ENCODE peak calls at places on chromosomes 11 and 22, in five cellular contexts. H is fibroblast of villous mesenchyme, S is fibroblast of mammary gland, D is tibial nerve, G is sigmoid colon. F is an unnamed sample.
A peak's percentile ranks its signal among the peaks of the same experiment; 100 is the strongest.

GRCh38 chr11:3231851-3232744 is at the start of gene MRGPRE:
- DNase-seq in H (peak; percentile 5), S (peak; percentile 23), D (no peak), G (peak; percentile 61), F (peak; percentile 5)

GRCh38 chr22:23675502-23676415 is 15.1 kb upstream of the RGL4 start:
- DNase-seq in H (peak; percentile 21), S (no peak), D (no peak), G (peak; percentile 65), F (peak; percentile 16)

GRCh38 chr22:31345331-31346254 is 553 bp downstream of the PATZ1 start:
- DNase-seq in H (peak; percentile 85), S (peak; percentile 81), D (peak; percentile 71), G (peak; percentile 90), F (peak; percentile 88)

GRCh38 chr11:133576351-133576750 is 44.0 kb upstream of the OPCML start:
- DNase-seq in H (no peak), S (no peak), D (no peak), G (no peak), F (no peak)

GRCh38 chr11:111941963-111942362 is 4.8 kb downstream of the DIXDC1 start:
- DNase-seq in H (no peak), S (no peak), D (no peak), G (no peak), F (no peak)

GRCh38 chr11:59918987-59919589 is 19.1 kb upstream of the OOSP1 start:
- DNase-seq in H (peak; percentile 38), S (peak; percentile 23), D (no peak), G (no peak), F (peak; percentile 65)

GRCh38 chr22:20111045-20111688 is 4.7 kb upstream of the RANBP1 start:
- DNase-seq in H (no peak), S (peak; percentile 38), D (no peak), G (no peak), F (peak; percentile 33)

GRCh38 chr11:20026629-20027545 is 133.4 kb downstream of the DBX1 start:
- DNase-seq in H (no peak), S (no peak), D (no peak), G (no peak), F (no peak)

GRCh38 chr11:71442880-71443279 is 5.3 kb downstream of the DHCR7 start:
- DNase-seq in H (no peak), S (no peak), D (no peak), G (peak; percentile 13), F (no peak)

GRCh38 chr11:69943066-69943465 is 123.8 kb upstream of the FGF3 start:
- DNase-seq in H (no peak), S (no peak), D (no peak), G (peak; percentile 40), F (no peak)

GRCh38 chr11:62553839-62554361 is 7.3 kb upstream of the AHNAK start:
- DNase-seq in H (no peak), S (peak; percentile 96), D (no peak), G (no peak), F (peak; percentile 62)

GRCh38 chr11:68414457-68415221 is 45.9 kb upstream of the PPP6R3 start:
- DNase-seq in H (no peak), S (no peak), D (no peak), G (no peak), F (no peak)

GRCh38 chr22:17234144-17234623 is 14.9 kb upstream of the ADA2 start:
- DNase-seq in H (no peak), S (peak; percentile 27), D (no peak), G (no peak), F (peak; percentile 9)

GRCh38 chr11:35855685-35856084 is 88.2 kb upstream of the LDLRAD3 start:
- DNase-seq in H (no peak), S (no peak), D (no peak), G (no peak), F (no peak)

GRCh38 chr22:38174626-38175025 is 7.0 kb downstream of the PLA2G6 start:
- DNase-seq in H (no peak), S (no peak), D (no peak), G (peak; percentile 53), F (no peak)

GRCh38 chr11:125076378-125076945 is 13.4 kb downstream of the SLC37A2 start:
- DNase-seq in H (no peak), S (no peak), D (no peak), G (no peak), F (no peak)

GRCh38 chr22:36953239-36954080 is 40.0 kb downstream of the CSF2RB start:
- DNase-seq in H (no peak), S (no peak), D (no peak), G (no peak), F (no peak)

GRCh38 chr11:12050470-12050891 is 42.1 kb upstream of the DKK3 start:
- DNase-seq in H (no peak), S (no peak), D (no peak), G (no peak), F (peak; percentile 65)

GRCh38 chr11:131674051-131674755 is 303.8 kb downstream of the NTM start:
- DNase-seq in H (peak; percentile 56), S (peak; percentile 73), D (peak; percentile 53), G (peak; percentile 84), F (peak; percentile 91)

GRCh38 chr11:124920870-124921609 is 2.0 kb downstream of the HEPN1 start:
- DNase-seq in H (peak; percentile 76), S (peak; percentile 55), D (peak; percentile 27), G (peak; percentile 81), F (peak; percentile 69)

GRCh38 chr11:130122141-130122575 is 37.4 kb upstream of the ST14 start:
- DNase-seq in H (no peak), S (no peak), D (no peak), G (no peak), F (peak; percentile 47)

DNA sequence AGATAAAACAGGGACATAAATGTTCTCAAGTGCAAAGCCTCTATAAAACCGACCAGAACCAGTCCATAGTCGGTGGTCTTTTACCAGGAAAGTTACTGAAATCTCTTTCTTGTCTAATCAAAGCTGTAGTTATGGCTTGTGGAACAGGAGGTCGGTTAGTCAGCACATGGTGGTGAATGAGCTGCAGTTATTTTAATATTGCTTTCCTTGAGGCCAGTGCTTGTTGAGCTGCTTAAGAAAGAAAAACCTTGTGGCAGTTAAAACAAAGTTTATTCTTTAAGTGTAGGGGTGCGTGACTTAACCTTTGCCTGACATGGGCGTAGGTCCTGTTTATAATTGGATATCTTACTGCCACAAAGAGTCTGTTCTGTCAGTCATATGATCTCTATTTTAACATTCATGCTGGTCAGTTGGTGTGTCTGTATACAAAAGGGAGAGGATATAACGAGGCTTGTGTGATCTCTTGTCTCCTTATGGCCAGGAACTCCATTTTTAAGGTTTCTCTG is 19.7 kb downstream of the CNTF start:
- DNase-seq in H (no peak), S (no peak), D (no peak), G (no peak), F (no peak)
- TF ChIP-seq CTCF in H (no peak), S (no peak), D (no peak), G (no peak), F (no peak)

DNA sequence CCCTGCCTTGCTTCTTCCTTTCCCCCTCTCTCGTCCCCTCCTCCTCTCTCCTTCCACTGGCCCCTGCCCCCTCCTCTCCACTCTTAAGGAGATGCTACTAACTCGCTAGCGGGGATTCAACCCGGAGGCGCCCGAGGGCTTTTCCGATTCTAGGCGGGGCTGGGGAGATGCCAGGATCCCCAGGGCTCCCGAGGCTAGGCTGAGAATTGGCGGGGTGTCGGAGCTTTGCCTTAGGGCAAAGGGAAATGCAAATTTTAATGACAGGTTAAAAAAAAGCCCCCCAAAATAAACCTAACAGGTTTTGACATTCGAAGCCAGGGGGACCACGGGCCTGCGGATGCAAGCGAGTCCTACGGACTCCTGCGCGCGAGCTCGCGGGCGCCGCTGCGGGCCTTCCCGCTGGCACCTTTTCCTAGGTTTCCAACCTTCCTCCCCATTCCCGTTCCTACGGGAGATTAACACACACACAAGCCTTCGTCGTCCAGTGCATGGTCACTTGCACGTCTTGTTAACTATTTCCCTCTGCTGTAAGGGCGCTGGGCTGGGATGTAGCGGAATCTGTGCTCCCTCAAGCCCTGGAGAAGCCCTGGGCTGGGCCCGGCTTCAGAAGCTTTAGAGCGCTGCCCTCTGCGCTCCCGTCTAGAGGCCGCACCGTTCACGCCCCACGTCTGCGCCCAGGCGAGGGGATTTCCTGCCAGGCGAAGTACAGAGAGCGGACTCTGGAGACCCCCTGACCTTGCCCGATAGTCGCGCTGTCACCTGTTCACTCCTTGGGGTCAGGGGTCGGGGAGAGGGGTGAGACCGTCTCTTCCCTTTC is 725 bp upstream of the ALX4 start:
- DNase-seq in H (no peak), S (no peak), D (no peak), G (no peak), F (no peak)
- TF ChIP-seq CTCF in H (no peak), S (no peak), D (no peak), G (no peak), F (no peak)

GRCh38 chr11:113484223-113484622 is 9.0 kb upstream of the DRD2 start:
- DNase-seq in H (no peak), S (no peak), D (no peak), G (no peak), F (no peak)

GRCh38 chr11:113476553-113476952 is 1.4 kb upstream of the DRD2 start:
- DNase-seq in H (no peak), S (no peak), D (no peak), G (no peak), F (no peak)

GRCh38 chr11:113481226-113481625 is 6.0 kb upstream of the DRD2 start:
- DNase-seq in H (no peak), S (no peak), D (no peak), G (no peak), F (no peak)

GRCh38 chr11:113477321-113477720 is 2.1 kb upstream of the DRD2 start:
- DNase-seq in H (peak; percentile 33), S (no peak), D (no peak), G (no peak), F (peak; percentile 4)

GRCh38 chr11:113481672-113482071 is 6.5 kb upstream of the DRD2 start:
- DNase-seq in H (no peak), S (no peak), D (no peak), G (no peak), F (no peak)
- TF ChIP-seq CTCF in H (no peak), S (no peak), D (no peak), G (no peak), F (no peak)

DNA sequence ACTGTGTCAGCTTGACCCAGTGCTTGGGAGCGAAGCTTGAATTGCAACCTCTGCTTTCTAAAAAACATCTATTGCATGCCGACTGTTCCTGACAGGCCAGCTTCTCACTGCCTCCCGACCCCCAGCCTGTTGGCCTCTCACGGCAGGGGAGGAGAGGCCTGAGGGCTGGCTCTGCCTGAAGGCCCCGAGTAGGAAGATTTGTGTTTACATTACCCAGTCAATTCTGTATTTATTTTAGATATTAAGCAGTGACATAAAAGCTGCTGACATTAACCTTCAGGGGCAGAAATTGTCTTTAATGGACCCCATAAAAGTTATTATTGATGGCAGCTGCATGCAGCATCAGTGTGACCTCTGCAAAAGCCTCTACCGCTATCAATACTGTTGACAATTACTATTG is 380.7 kb downstream of the TENM4 start:
- DNase-seq in H (no peak), S (no peak), D (no peak), G (no peak), F (peak; percentile 26)
- TF ChIP-seq CTCF in H (no peak), S (no peak), D (no peak), G (no peak), F (no peak)

DNA sequence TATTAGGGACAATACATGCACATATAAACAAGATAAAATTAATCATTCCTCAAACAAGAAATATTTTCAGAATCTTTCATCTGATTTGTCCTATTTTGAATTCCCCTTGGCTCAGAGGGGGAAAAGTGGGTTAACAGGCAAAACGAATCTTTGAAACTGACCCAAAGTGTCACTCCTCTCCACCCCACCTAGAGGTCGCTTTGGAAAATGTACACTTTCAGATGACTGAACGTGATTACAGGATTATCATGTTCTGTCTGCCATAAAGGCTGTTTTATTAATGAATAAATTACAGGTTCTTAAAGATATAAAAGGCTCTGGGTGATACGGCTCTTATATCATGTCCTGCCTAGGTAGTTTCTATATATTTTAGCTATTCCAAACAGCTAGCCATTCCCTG is 1735.0 kb downstream of the LRRC4C start:
- DNase-seq in H (no peak), S (no peak), D (no peak), G (no peak), F (no peak)
- TF ChIP-seq CTCF in H (no peak), S (no peak), D (no peak), G (no peak), F (no peak)